ENCODE peak calls at places on chromosome 21, in five cellular contexts. One of them, this sample, is unnamed.

GRCh38 chr21:24826822-24827221 is 780.5 kb downstream of the MRPL39 start:
- DNase-seq in fibroblast of lung: no peak
- DNase-seq in cardiac muscle cell: no peak
- DNase-seq in BJ: no peak
- DNase-seq in IMR-90: no peak
- DNase-seq in this sample: no peak

GRCh38 chr21:28334407-28334806 is 658.3 kb downstream of the LTN1 start:
- DNase-seq in fibroblast of lung: peak
- DNase-seq in cardiac muscle cell: no peak
- DNase-seq in BJ: no peak
- DNase-seq in IMR-90: no peak
- DNase-seq in this sample: no peak

GRCh38 chr21:20551939-20552338 is 446.3 kb upstream of the NCAM2 start:
- DNase-seq in fibroblast of lung: no peak
- DNase-seq in cardiac muscle cell: no peak
- DNase-seq in BJ: no peak
- DNase-seq in IMR-90: no peak
- DNase-seq in this sample: no peak

GRCh38 chr21:15495965-15496364 is 233.8 kb upstream of the USP25 start:
- DNase-seq in fibroblast of lung: peak
- DNase-seq in cardiac muscle cell: no peak
- DNase-seq in BJ: no peak
- DNase-seq in IMR-90: peak
- DNase-seq in this sample: no peak

GRCh38 chr21:37530901-37531351 is 164.4 kb downstream of the DYRK1A start:
- DNase-seq in fibroblast of lung: no peak
- DNase-seq in cardiac muscle cell: no peak
- DNase-seq in BJ: no peak
- DNase-seq in IMR-90: no peak
- DNase-seq in this sample: no peak

GRCh38 chr21:36757246-36757645 is 58.3 kb downstream of the SIM2 start:
- DNase-seq in fibroblast of lung: no peak
- DNase-seq in cardiac muscle cell: no peak
- DNase-seq in BJ: no peak
- DNase-seq in IMR-90: no peak
- DNase-seq in this sample: no peak

GRCh38 chr21:33434770-33435360 is 31.7 kb downstream of the IFNGR2 start:
- DNase-seq in fibroblast of lung: peak
- DNase-seq in cardiac muscle cell: no peak
- DNase-seq in BJ: peak
- DNase-seq in IMR-90: peak
- DNase-seq in this sample: peak

GRCh38 chr21:35565204-35565611 is 495.1 kb downstream of the SETD4 start:
- DNase-seq in fibroblast of lung: peak
- DNase-seq in cardiac muscle cell: no peak
- DNase-seq in BJ: peak
- DNase-seq in IMR-90: peak
- DNase-seq in this sample: peak

GRCh38 chr21:41387824-41388223 is 26.0 kb downstream of the MX2 start:
- DNase-seq in fibroblast of lung: no peak
- DNase-seq in cardiac muscle cell: no peak
- DNase-seq in BJ: no peak
- DNase-seq in IMR-90: no peak
- DNase-seq in this sample: no peak

GRCh38 chr21:26844258-26845065 is 747 bp downstream of the ADAMTS1 start:
- DNase-seq in fibroblast of lung: peak
- DNase-seq in cardiac muscle cell: peak
- DNase-seq in BJ: no peak
- DNase-seq in IMR-90: peak
- DNase-seq in this sample: no peak

GRCh38 chr21:41373769-41374168 is 11.9 kb downstream of the MX2 start:
- DNase-seq in fibroblast of lung: no peak
- DNase-seq in cardiac muscle cell: no peak
- DNase-seq in BJ: no peak
- DNase-seq in IMR-90: no peak
- DNase-seq in this sample: no peak

GRCh38 chr21:27645285-27645684 is 678.4 kb upstream of the ADAMTS5 start:
- DNase-seq in fibroblast of lung: peak
- DNase-seq in cardiac muscle cell: no peak
- DNase-seq in BJ: no peak
- DNase-seq in IMR-90: peak
- DNase-seq in this sample: no peak

GRCh38 chr21:35818597-35818996 is 241.7 kb downstream of the SETD4 start:
- DNase-seq in fibroblast of lung: no peak
- DNase-seq in cardiac muscle cell: no peak
- DNase-seq in BJ: no peak
- DNase-seq in IMR-90: no peak
- DNase-seq in this sample: no peak

GRCh38 chr21:33403128-33403785 is at the start of gene IFNGR2:
- DNase-seq in fibroblast of lung: no peak
- DNase-seq in cardiac muscle cell: peak
- DNase-seq in BJ: no peak
- DNase-seq in IMR-90: no peak
- DNase-seq in this sample: no peak

GRCh38 chr21:36717901-36718465 is 19.1 kb downstream of the SIM2 start:
- DNase-seq in fibroblast of lung: no peak
- DNase-seq in cardiac muscle cell: no peak
- DNase-seq in BJ: no peak
- DNase-seq in IMR-90: no peak
- DNase-seq in this sample: no peak

GRCh38 chr21:33289199-33289819 is 23.1 kb downstream of the IL10RB start:
- DNase-seq in fibroblast of lung: peak
- DNase-seq in cardiac muscle cell: no peak
- DNase-seq in BJ: no peak
- DNase-seq in IMR-90: peak
- DNase-seq in this sample: no peak

GRCh38 chr21:21605502-21605901 is 607.3 kb downstream of the NCAM2 start:
- DNase-seq in fibroblast of lung: no peak
- DNase-seq in cardiac muscle cell: no peak
- DNase-seq in BJ: no peak
- DNase-seq in IMR-90: no peak
- DNase-seq in this sample: no peak

GRCh38 chr21:33394260-33394659 is 9.0 kb upstream of the IFNGR2 start:
- DNase-seq in fibroblast of lung: no peak
- DNase-seq in cardiac muscle cell: no peak
- DNase-seq in BJ: no peak
- DNase-seq in IMR-90: no peak
- DNase-seq in this sample: no peak

GRCh38 chr21:45598109-45598508 is 45.4 kb upstream of the PCBP3 start:
- DNase-seq in fibroblast of lung: no peak
- DNase-seq in cardiac muscle cell: peak
- DNase-seq in BJ: no peak
- DNase-seq in IMR-90: no peak
- DNase-seq in this sample: no peak

GRCh38 chr21:45595574-45596295 is 47.8 kb upstream of the PCBP3 start:
- DNase-seq in fibroblast of lung: no peak
- DNase-seq in cardiac muscle cell: no peak
- DNase-seq in BJ: no peak
- DNase-seq in IMR-90: no peak
- DNase-seq in this sample: no peak

GRCh38 chr21:45594721-45595489 is 48.6 kb upstream of the PCBP3 start:
- DNase-seq in fibroblast of lung: no peak
- DNase-seq in cardiac muscle cell: no peak
- DNase-seq in BJ: no peak
- DNase-seq in IMR-90: no peak
- DNase-seq in this sample: no peak

GRCh38 chr21:45598666-45599065 is 44.9 kb upstream of the PCBP3 start:
- DNase-seq in fibroblast of lung: no peak
- DNase-seq in cardiac muscle cell: no peak
- DNase-seq in BJ: no peak
- DNase-seq in IMR-90: no peak
- DNase-seq in this sample: no peak

GRCh38 chr21:45596704-45597318 is 46.7 kb upstream of the PCBP3 start:
- DNase-seq in fibroblast of lung: peak
- DNase-seq in cardiac muscle cell: peak
- DNase-seq in BJ: no peak
- DNase-seq in IMR-90: peak
- DNase-seq in this sample: no peak
- TF ChIP-seq CTCF in fibroblast of lung: peak
- TF ChIP-seq CTCF in cardiac muscle cell: peak
- TF ChIP-seq CTCF in BJ: peak
- TF ChIP-seq CTCF in IMR-90: peak
- TF ChIP-seq CTCF in this sample: peak

DNA sequence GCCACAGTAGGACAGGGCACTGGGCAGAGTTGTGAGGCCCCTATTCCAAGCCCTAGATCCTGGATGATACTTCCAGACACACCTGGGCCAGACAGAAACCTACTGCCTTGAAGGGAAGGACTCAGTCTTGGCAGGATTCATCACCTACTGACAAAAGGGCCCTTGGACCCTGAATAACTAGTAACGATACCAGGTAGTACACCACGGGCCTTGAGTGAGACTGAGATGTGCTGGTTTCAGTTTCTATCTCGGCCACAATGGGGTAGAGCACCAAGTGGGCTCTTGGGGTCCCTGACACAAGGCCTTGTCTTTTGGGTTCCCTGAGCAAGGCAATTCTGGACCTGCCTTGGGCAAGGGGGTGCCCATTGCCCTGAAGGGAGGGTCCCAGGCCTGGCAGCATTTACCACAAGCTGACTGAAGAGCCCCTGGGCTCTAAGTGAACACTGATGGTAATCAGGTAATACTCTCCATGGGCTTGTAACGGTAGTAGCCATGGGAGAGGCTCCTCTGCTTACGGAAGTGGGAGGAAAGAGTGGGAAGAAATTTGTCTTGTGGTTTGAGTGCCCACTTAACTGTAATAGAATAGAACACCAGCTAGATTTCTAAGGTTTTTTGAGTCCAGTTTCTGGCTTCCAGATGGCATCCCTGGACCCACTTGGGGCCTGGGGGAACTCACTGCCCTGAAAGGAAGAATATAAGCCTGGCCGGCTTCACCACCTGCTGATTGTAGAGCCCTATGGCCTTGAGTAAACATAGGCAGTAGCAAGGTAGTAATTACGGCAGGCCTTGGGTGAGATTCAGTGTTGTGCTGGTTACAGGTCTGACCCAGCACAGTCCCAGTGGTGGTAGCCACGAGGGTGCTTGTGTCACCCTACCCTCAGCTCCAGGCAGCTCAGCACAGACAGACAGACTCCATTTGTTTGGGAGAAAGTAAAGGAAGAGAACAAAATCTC is 58.5 kb downstream of the WDR4 start:
- DNase-seq in fibroblast of lung: no peak
- DNase-seq in cardiac muscle cell: no peak
- DNase-seq in BJ: no peak
- DNase-seq in IMR-90: no peak
- DNase-seq in this sample: no peak
- TF ChIP-seq CTCF in fibroblast of lung: no peak
- TF ChIP-seq CTCF in cardiac muscle cell: no peak
- TF ChIP-seq CTCF in BJ: no peak
- TF ChIP-seq CTCF in IMR-90: no peak
- TF ChIP-seq CTCF in this sample: no peak

GRCh38 chr21:43916076-43916475 is 51.1 kb downstream of the AGPAT3 start:
- DNase-seq in fibroblast of lung: no peak
- DNase-seq in cardiac muscle cell: no peak
- DNase-seq in BJ: no peak
- DNase-seq in IMR-90: no peak
- DNase-seq in this sample: no peak
- TF ChIP-seq CTCF in fibroblast of lung: no peak
- TF ChIP-seq CTCF in cardiac muscle cell: no peak
- TF ChIP-seq CTCF in BJ: no peak
- TF ChIP-seq CTCF in IMR-90: no peak
- TF ChIP-seq CTCF in this sample: no peak

GRCh38 chr21:17231771-17232170 is 281.1 kb upstream of the CXADR start:
- DNase-seq in fibroblast of lung: no peak
- DNase-seq in cardiac muscle cell: no peak
- DNase-seq in BJ: no peak
- DNase-seq in IMR-90: no peak
- DNase-seq in this sample: no peak

DNA sequence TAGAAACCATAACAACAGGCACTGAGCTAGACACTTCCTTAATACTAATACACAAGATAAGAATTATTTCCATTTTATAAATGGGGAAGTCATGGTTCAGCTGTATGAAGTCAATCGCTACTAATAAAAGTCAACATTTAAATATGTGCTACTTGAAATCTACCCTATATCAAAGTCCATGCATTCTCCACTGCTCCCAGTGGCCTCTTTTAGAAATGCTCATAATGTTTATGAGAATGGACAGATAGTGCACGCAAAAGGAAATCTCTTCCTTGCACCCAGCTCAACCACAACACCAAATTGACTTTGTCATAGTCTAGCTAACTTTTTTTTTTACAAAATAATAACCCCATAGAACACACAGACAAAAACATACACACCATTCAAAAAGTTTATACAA is 281.7 kb upstream of the CXADR start:
- DNase-seq in fibroblast of lung: no peak
- DNase-seq in cardiac muscle cell: no peak
- DNase-seq in BJ: no peak
- DNase-seq in IMR-90: no peak
- DNase-seq in this sample: no peak
- TF ChIP-seq CTCF in fibroblast of lung: peak
- TF ChIP-seq CTCF in cardiac muscle cell: no peak
- TF ChIP-seq CTCF in BJ: no peak
- TF ChIP-seq CTCF in IMR-90: no peak
- TF ChIP-seq CTCF in this sample: no peak

GRCh38 chr21:38591138-38591537 is 92.9 kb upstream of the ERG start:
- DNase-seq in fibroblast of lung: no peak
- DNase-seq in cardiac muscle cell: no peak
- DNase-seq in BJ: no peak
- DNase-seq in IMR-90: no peak
- DNase-seq in this sample: no peak

DNA sequence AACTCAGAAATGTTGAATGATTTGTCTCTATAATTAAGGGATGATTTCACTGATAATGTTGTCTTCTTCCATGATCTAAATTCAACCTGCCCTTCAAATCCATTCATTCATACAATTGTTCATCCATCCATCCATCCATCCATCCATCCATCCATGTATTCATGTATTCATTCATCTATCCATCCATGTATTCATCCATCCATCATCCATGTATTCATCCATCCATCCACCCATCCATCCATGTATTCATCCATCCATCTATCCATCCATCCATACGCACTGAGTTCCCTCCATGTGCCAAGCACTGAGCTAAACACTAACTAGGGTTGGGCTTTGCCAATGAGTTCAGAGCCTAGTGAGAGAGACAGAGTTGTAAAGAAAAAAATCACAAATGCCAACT is 92.2 kb upstream of the ERG start:
- DNase-seq in fibroblast of lung: no peak
- DNase-seq in cardiac muscle cell: no peak
- DNase-seq in BJ: no peak
- DNase-seq in IMR-90: no peak
- DNase-seq in this sample: no peak
- TF ChIP-seq CTCF in fibroblast of lung: no peak
- TF ChIP-seq CTCF in cardiac muscle cell: no peak
- TF ChIP-seq CTCF in BJ: no peak
- TF ChIP-seq CTCF in IMR-90: no peak
- TF ChIP-seq CTCF in this sample: no peak

DNA sequence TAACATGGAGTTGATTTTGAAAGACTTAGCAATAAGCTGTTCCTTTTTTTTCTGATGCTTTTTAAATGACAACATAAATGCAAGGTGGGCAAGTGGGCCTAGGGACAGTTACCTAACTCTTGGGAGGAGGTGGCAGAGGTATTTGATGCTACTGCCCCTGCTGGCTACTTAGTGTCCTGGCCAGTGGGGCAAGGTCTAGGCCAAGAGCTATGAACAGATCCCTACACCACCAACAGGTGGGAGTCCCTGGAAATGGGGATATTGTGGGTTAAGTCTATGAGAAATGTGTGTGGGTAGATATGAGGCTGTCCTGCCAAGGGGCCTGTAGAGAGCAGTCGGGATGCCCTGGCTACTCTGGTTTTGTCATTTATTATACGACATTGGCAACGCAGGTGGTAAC is 31.3 kb upstream of the B3GALT5 start:
- DNase-seq in fibroblast of lung: no peak
- DNase-seq in cardiac muscle cell: no peak
- DNase-seq in BJ: no peak
- DNase-seq in IMR-90: no peak
- DNase-seq in this sample: no peak
- TF ChIP-seq CTCF in fibroblast of lung: no peak
- TF ChIP-seq CTCF in cardiac muscle cell: no peak
- TF ChIP-seq CTCF in BJ: no peak
- TF ChIP-seq CTCF in IMR-90: no peak
- TF ChIP-seq CTCF in this sample: no peak